ENCODE peak calls at places on chromosome 21, in four cellular contexts. Q is GM10248, O is RWPE1, H is psoas muscle. S is an unnamed sample.

GRCh38 chr21:35010450-35010849 is 38.7 kb downstream of the RUNX1 start:
- DNase-seq in O (no peak), Q (no peak), H (no peak), S (no peak)

GRCh38 chr21:18493420-18493819 is 89.8 kb upstream of the TMPRSS15 start:
- DNase-seq in Q (no peak), H (no peak), O (peak), S (no peak)

GRCh38 chr21:41726970-41727783 is 39.7 kb downstream of the RIPK4 start:
- DNase-seq in H (peak), O (peak), Q (no peak), S (no peak)

GRCh38 chr21:37278199-37278598 is 11.1 kb upstream of the VPS26C start:
- DNase-seq in H (no peak), O (no peak), Q (no peak), S (no peak)

GRCh38 chr21:25577765-25578069 is 29.6 kb downstream of the MRPL39 start:
- DNase-seq in H (no peak), Q (no peak), O (no peak), S (no peak)

GRCh38 chr21:41632748-41633475 is 125.0 kb upstream of the TMPRSS2 start:
- DNase-seq in Q (no peak), O (no peak), H (no peak), S (no peak)

GRCh38 chr21:43345746-43346409 is 81.1 kb downstream of the SIK1 start:
- DNase-seq in Q (no peak), O (peak), H (no peak), S (no peak)

GRCh38 chr21:25313891-25314646 is 293.2 kb downstream of the MRPL39 start:
- DNase-seq in O (peak), Q (no peak), H (no peak), S (no peak)

GRCh38 chr21:25323356-25323949 is 283.8 kb downstream of the MRPL39 start:
- DNase-seq in H (no peak), O (no peak), Q (no peak), S (no peak)

GRCh38 chr21:37281993-37282392 is 14.9 kb upstream of the VPS26C start:
- DNase-seq in O (no peak), Q (no peak), H (no peak), S (no peak)

GRCh38 chr21:43300496-43301423 is 126.2 kb downstream of the SIK1 start:
- DNase-seq in O (peak), Q (no peak), H (peak), S (no peak)

GRCh38 chr21:35026153-35026499 is 23.0 kb downstream of the RUNX1 start:
- DNase-seq in O (no peak), Q (no peak), H (no peak), S (no peak)

GRCh38 chr21:43206231-43207042 is 37.6 kb downstream of the CRYAA start:
- DNase-seq in O (no peak), Q (no peak), H (no peak), S (no peak)

GRCh38 chr21:41217656-41218380 is 49.9 kb downstream of the BACE2 start:
- DNase-seq in H (peak), Q (no peak), O (no peak), S (no peak)

GRCh38 chr21:38798481-38798882 is 7.2 kb upstream of the ETS2 start:
- DNase-seq in H (no peak), O (peak), Q (no peak), S (no peak)

GRCh38 chr21:25837545-25838263 is 102.9 kb downstream of the GABPA start:
- DNase-seq in Q (no peak), H (no peak), O (no peak), S (no peak)

GRCh38 chr21:27532081-27532480 is 565.2 kb upstream of the ADAMTS5 start:
- DNase-seq in Q (no peak), H (no peak), O (no peak), S (no peak)

GRCh38 chr21:18449586-18449985 is 46.0 kb upstream of the TMPRSS15 start:
- DNase-seq in Q (no peak), O (peak), H (no peak), S (no peak)

GRCh38 chr21:38507374-38507942 is 9.2 kb upstream of the ERG start:
- DNase-seq in O (no peak), Q (no peak), H (no peak), S (no peak)

GRCh38 chr21:38491536-38491935 is 6.7 kb downstream of the ERG start:
- DNase-seq in Q (no peak), O (no peak), H (no peak), S (no peak)

GRCh38 chr21:27722095-27722494 is 755.2 kb upstream of the ADAMTS5 start:
- DNase-seq in H (no peak), Q (no peak), O (no peak), S (no peak)

GRCh38 chr21:31098576-31099005 is 60.3 kb upstream of the KRTAP19-8 start:
- DNase-seq in Q (peak), H (peak), O (peak), S (no peak)

GRCh38 chr21:29775462-29775861 is 164.3 kb downstream of the GRIK1 start:
- DNase-seq in O (no peak), Q (no peak), H (no peak), S (no peak)
- TF ChIP-seq CTCF in O (no peak), Q (no peak), H (no peak), S (no peak)

GRCh38 chr21:45289655-45290515 is 2.2 kb upstream of the POFUT2 start:
- DNase-seq in Q (no peak), O (no peak), H (no peak), S (no peak)
- TF ChIP-seq CTCF in Q (no peak), O (no peak), H (no peak), S (no peak)

GRCh38 chr21:15020797-15021196 is 44.0 kb downstream of the NRIP1 start:
- DNase-seq in H (no peak), Q (no peak), O (no peak), S (no peak)

GRCh38 chr21:15026370-15026769 is 38.4 kb downstream of the NRIP1 start:
- DNase-seq in Q (no peak), H (no peak), O (no peak), S (no peak)

GRCh38 chr21:15027056-15027455 is 37.7 kb downstream of the NRIP1 start:
- DNase-seq in O (no peak), H (no peak), Q (no peak), S (no peak)

GRCh38 chr21:15023782-15024181 is 41.0 kb downstream of the NRIP1 start:
- DNase-seq in O (no peak), H (no peak), Q (no peak), S (no peak)

GRCh38 chr21:15022608-15023261 is 42.1 kb downstream of the NRIP1 start:
- DNase-seq in Q (no peak), O (no peak), H (no peak), S (no peak)
- TF ChIP-seq CTCF in Q (no peak), O (no peak), H (peak), S (no peak)

GRCh38 chr21:46274797-46275390 is 10.5 kb downstream of the MCM3AP start:
- DNase-seq in Q (no peak), O (no peak), H (no peak), S (no peak)

GRCh38 chr21:46268371-46268770 is 17.0 kb downstream of the MCM3AP start:
- DNase-seq in Q (no peak), H (no peak), O (no peak), S (no peak)

GRCh38 chr21:46269466-46269865 is 15.9 kb downstream of the MCM3AP start:
- DNase-seq in H (no peak), O (no peak), Q (no peak), S (no peak)

DNA sequence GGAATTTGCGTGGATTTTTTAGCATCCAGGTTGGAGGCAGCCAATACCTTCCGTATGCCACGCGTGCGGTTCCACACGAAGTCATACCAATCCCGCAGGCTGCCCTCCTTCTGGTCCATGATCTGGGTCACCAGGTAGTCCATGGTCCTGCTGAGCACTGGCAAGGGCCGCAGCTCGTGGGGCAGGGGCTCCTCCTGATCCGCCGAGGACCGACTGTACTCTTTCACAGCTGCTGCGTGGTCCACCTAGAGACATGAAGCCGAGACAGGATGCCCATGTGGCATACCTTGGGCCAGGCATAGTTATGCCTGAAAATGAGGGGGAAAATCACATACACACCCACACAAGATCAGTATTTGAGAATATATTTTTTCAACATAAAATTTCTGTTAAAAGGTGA is 12.1 kb downstream of the MCM3AP start:
- DNase-seq in H (no peak), O (no peak), Q (no peak), S (no peak)
- TF ChIP-seq CTCF in H (no peak), O (no peak), Q (no peak), S (no peak)

GRCh38 chr21:44574457-44575306 is 1.2 kb downstream of the KRTAP10-4 start:
- DNase-seq in O (no peak), Q (peak), H (no peak), S (no peak)
- TF ChIP-seq CTCF in O (no peak), Q (no peak), H (no peak), S (peak)